ENCODE peak calls at places on chromosomes 12 and 14, in four cellular contexts. M is Right ventricle myocardium superior; S is stimulated activated CD4-positive, alpha-beta T cell treated with anti-CD3 and anti-CD28 coated beads, Interleukin-1b, Interleukin-23, amount 100 ng/mL, for 48 hours; P is Daoy. Z is an unnamed sample.

GRCh38 chr14:54102530-54102929 is 145.9 kb upstream of the BMP4 start:
- DNase-seq in M (no peak), S (no peak), P (no peak), Z (no peak)

GRCh38 chr12:53676715-53677611 is 1.1 kb upstream of the ATP5MC2 start:
- DNase-seq in M (peak), S (peak), P (peak), Z (no peak)

GRCh38 chr12:28878629-28879028 is 270.4 kb upstream of the FAR2 start:
- DNase-seq in M (no peak), S (no peak), P (no peak), Z (no peak)

GRCh38 chr12:31431721-31432120 is 105.8 kb upstream of the SINHCAF start:
- DNase-seq in M (no peak), S (no peak), P (no peak), Z (no peak)

GRCh38 chr12:57227315-57228115 is 2.0 kb upstream of the SHMT2 start:
- DNase-seq in M (no peak), S (no peak), P (no peak), Z (no peak)

GRCh38 chr12:97151481-97151880 is 244.4 kb downstream of the NEDD1 start:
- DNase-seq in M (no peak), S (no peak), P (peak), Z (no peak)

GRCh38 chr12:105279460-105280056 is 43.6 kb upstream of the APPL2 start:
- DNase-seq in M (no peak), S (peak), P (peak), Z (peak)

GRCh38 chr12:26546535-26547314 is 286.3 kb downstream of the ITPR2 start:
- DNase-seq in M (no peak), S (no peak), P (no peak), Z (no peak)

GRCh38 chr12:28759334-28759733 is 389.7 kb upstream of the FAR2 start:
- DNase-seq in M (no peak), S (no peak), P (no peak), Z (no peak)

GRCh38 chr14:68643673-68644072 is 149.2 kb downstream of the ZFP36L1 start:
- DNase-seq in M (no peak), S (no peak), P (no peak), Z (no peak)

GRCh38 chr12:49987620-49988303 is 15.0 kb downstream of the AQP6 start:
- DNase-seq in M (no peak), S (no peak), P (no peak), Z (no peak)

GRCh38 chr12:87127272-87127671 is 871.1 kb upstream of the MGAT4C start:
- DNase-seq in M (no peak), S (no peak), P (no peak), Z (no peak)

Z was measured in Kasumi-1.